ENCODE peak calls at places on chromosomes 13 and 19, in six cellular contexts. X is left lung, J is ascending aorta, L is body of pancreas, H is RWPE2, M is fibroblast of pulmonary artery. P is an unnamed sample.

GRCh38 chr13:33728271-33729037 is 89.5 kb upstream of the RFC3 start:
- DNase-seq in X (peak; percentile 41), J (peak; percentile 63), L (peak; percentile 29), H (no peak), M (peak; percentile 5), P (no peak)

GRCh38 chr19:5585461-5586299 is 17.9 kb upstream of the TINCR start:
- DNase-seq in X (no peak), J (no peak), L (no peak), H (no peak), M (no peak), P (no peak)

GRCh38 chr13:77478645-77478997 is 56.9 kb upstream of the SCEL start:
- DNase-seq in X (no peak), J (no peak), L (no peak), H (no peak), M (no peak), P (no peak)

GRCh38 chr19:42693760-42694350 is 46.4 kb downstream of the PSG3 start:
- DNase-seq in X (no peak), J (no peak), L (peak; percentile 25), H (no peak), M (peak; percentile 51), P (peak; percentile 47)

GRCh38 chr13:101512650-101513049 is 60.2 kb downstream of the ITGBL1 start:
- DNase-seq in X (no peak), J (no peak), L (no peak), H (no peak), M (peak; percentile 64), P (no peak)

GRCh38 chr13:32305646-32306045 is 9.5 kb downstream of the ZAR1L start:
- DNase-seq in X (no peak), J (no peak), L (no peak), H (no peak), M (no peak), P (no peak)

GRCh38 chr13:86932935-86933334 is 738.2 kb upstream of the SLITRK5 start:
- DNase-seq in X (no peak), J (no peak), L (no peak), H (no peak), M (peak; percentile 4), P (peak; percentile 38)

GRCh38 chr19:16373539-16373938 is 48.9 kb downstream of the KLF2 start:
- DNase-seq in X (no peak), J (no peak), L (no peak), H (no peak), M (peak; percentile 54), P (peak; percentile 94)

GRCh38 chr19:18202759-18203407 is 959 bp downstream of the RAB3A start:
- DNase-seq in X (peak; percentile 63), J (no peak), L (no peak), H (no peak), M (no peak), P (no peak)

GRCh38 chr19:9644472-9644871 is 23.4 kb upstream of the ZNF561 start:
- DNase-seq in X (no peak), J (no peak), L (no peak), H (no peak), M (no peak), P (no peak)

GRCh38 chr19:42075364-42075615 is 676 bp upstream of the ZNF574 start:
- DNase-seq in X (no peak), J (no peak), L (no peak), H (no peak), M (peak; percentile 11), P (no peak)

GRCh38 chr13:73880365-73880764 is 253.8 kb downstream of the KLF12 start:
- DNase-seq in X (no peak), J (no peak), L (no peak), H (no peak), M (peak; percentile 22), P (peak; percentile 11)

GRCh38 chr19:6433165-6433564 is 398 bp downstream of the SLC25A41 start:
- DNase-seq in X (no peak), J (no peak), L (no peak), H (no peak), M (no peak), P (no peak)

GRCh38 chr13:112869202-112870061 is 99.6 kb upstream of the MCF2L start:
- DNase-seq in X (no peak), J (peak; percentile 49), L (no peak), H (no peak), M (no peak), P (no peak)

GRCh38 chr13:44879452-44880058 is 109.7 kb downstream of the NUFIP1 start:
- DNase-seq in X (no peak), J (peak; percentile 51), L (peak; percentile 52), H (no peak), M (peak; percentile 78), P (peak; percentile 53)

GRCh38 chr19:49447485-49448431 is 3.9 kb downstream of the PIH1D1 start:
- DNase-seq in X (no peak), J (no peak), L (no peak), H (no peak), M (peak; percentile 21), P (peak; percentile 33)

DNA sequence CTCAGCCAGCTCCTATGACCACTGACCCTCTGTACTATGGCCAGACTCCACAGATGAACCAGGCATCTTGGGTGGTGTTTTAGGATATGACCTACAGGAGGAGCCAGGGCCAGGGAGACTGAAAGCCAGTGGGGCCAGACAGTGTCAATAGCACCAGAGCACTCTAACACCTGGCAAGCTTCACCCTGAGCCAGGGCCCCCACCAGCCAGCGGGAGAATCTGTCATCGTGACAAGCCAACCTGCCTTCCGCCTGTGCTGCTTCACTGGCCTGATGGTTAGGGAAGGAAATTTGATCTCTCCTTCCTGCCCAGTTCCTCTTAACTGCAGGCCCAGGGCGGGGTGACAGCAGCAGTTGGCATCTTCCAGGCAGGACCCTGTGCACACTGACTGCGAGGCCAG is 222.4 kb downstream of the UQCRFS1 start:
- DNase-seq in X (no peak), J (no peak), L (no peak), H (no peak), M (no peak), P (no peak)
- TF ChIP-seq CTCF in X (no peak), J (no peak), L (no peak), H (no peak), M (no peak), P (no peak)

GRCh38 chr19:38617283-38617763 is 430 bp downstream of the MAP4K1 start:
- DNase-seq in X (no peak), J (no peak), L (no peak), H (no peak), M (no peak), P (no peak)
- H3K4me3 ChIP-seq in X (no peak overlapping the region), J (no peak overlapping the region), L (no peak overlapping the region), H (no peak overlapping the region), M (no peak overlapping the region), P (no peak overlapping the region)

GRCh38 chr19:38062959-38063786 is 156.2 kb downstream of the SIPA1L3 start:
- DNase-seq in X (no peak), J (no peak), L (no peak), H (no peak), M (no peak), P (peak; percentile 38)
- TF ChIP-seq CTCF in X (no peak), J (no peak), L (no peak), H (no peak), M (no peak), P (no peak)

GRCh38 chr19:27777726-27778125 is 1435.2 kb downstream of the UQCRFS1 start:
- DNase-seq in X (no peak), J (no peak), L (no peak), H (no peak), M (no peak), P (no peak)
- H3K4me3 ChIP-seq in X (no peak overlapping the region), J (no peak overlapping the region), L (no peak overlapping the region), H (no peak overlapping the region), M (no peak overlapping the region), P (no peak overlapping the region)

DNA sequence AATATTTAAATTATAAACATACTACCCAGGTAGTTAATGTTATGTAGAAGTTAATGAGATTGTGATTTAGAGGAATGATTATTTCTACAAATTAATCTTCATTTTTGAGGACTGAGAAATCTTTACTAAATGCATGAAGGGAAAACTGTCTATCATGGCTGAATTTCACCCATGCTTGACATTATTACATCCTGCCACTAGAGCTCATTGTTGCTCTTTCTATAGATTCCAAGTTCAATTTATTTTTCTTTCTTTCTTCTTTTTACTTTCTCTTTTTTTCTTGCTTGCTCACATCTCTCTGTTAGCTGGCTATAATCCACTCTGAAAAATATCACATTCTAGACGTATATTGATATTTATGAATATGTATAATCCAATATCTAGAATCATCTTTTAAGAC is 505.0 kb upstream of the KLHL1 start:
- DNase-seq in X (no peak), J (no peak), L (no peak), H (no peak), M (peak; percentile 4), P (no peak)
- TF ChIP-seq CTCF in X (no peak), J (no peak), L (peak; percentile 24), H (peak; percentile 27), M (no peak), P (no peak)

GRCh38 chr13:97222934-97223710 is 989 bp downstream of the MBNL2 start:
- DNase-seq in X (no peak), J (no peak), L (no peak), H (no peak), M (no peak), P (no peak)
- H3K4me3 ChIP-seq in X (peak overlapping the region; percentile 53), J (peak overlapping the region; percentile 72), L (peak overlapping the region; percentile 38), H (peak overlapping the region; percentile 50), M (peak overlapping the region; percentile 65), P (peak overlapping the region; percentile 76)